ENCODE peak calls at places on chromosomes 12 and 14, in seven cellular contexts. X is M059J, A is globus pallidus, S is GM04504, I is aorta, N is T-helper 9 cell, R is nephron progenitor cell. Y is an unnamed sample.

GRCh38 chr14:23055621-23056256 is 1.6 kb downstream of the CDH24 start:
- DNase-seq in A (peak; percentile 54), S (no peak), N (no peak), X (no peak), R (no peak), I (no peak), Y (no peak)

GRCh38 chr12:65330341-65330740 is 51.9 kb downstream of the MSRB3 start:
- DNase-seq in A (no peak), S (no peak), X (no peak), R (no peak), N (no peak), I (no peak), Y (no peak)

GRCh38 chr12:132429932-132430643 is 59.9 kb upstream of the FBRSL1 start:
- DNase-seq in X (no peak), A (no peak), R (peak; percentile 46), I (no peak), S (no peak), N (peak; percentile 60), Y (no peak)

GRCh38 chr12:120939523-120939922 is 35.4 kb upstream of the SPPL3 start:
- DNase-seq in S (no peak), A (peak; percentile 70), X (no peak), N (no peak), R (no peak), I (peak; percentile 81), Y (no peak)

GRCh38 chr12:40208707-40209106 is 16.1 kb upstream of the LRRK2 start:
- DNase-seq in X (no peak), A (peak; percentile 46), I (peak; percentile 59), S (no peak), R (no peak), N (no peak), Y (no peak)

GRCh38 chr14:104889374-104889755 is 24.3 kb downstream of the CEP170B start:
- DNase-seq in S (no peak), A (no peak), R (no peak), I (peak; percentile 38), X (no peak), N (no peak), Y (no peak)

GRCh38 chr12:57127710-57128518 is at the start of gene LRP1:
- DNase-seq in S (peak; percentile 73), R (peak; percentile 83), X (peak; percentile 79), A (peak; percentile 83), I (peak; percentile 91), N (peak; percentile 79), Y (peak; percentile 74)

GRCh38 chr14:22026527-22026926 is 352.9 kb upstream of the OR4E1 start:
- DNase-seq in X (no peak), N (no peak), R (no peak), S (no peak), I (no peak), A (no peak), Y (no peak)

GRCh38 chr14:65850429-65851145 is 438.1 kb downstream of the FUT8 start:
- DNase-seq in A (no peak), R (no peak), N (peak; percentile 24), X (peak; percentile 30), I (no peak), S (no peak), Y (no peak)

GRCh38 chr14:59321184-59321952 is 132.9 kb downstream of the DAAM1 start:
- DNase-seq in X (peak; percentile 61), N (no peak), A (no peak), S (no peak), I (no peak), R (no peak), Y (no peak)

GRCh38 chr14:90382491-90383125 is 14.2 kb upstream of the CALM1 start:
- DNase-seq in S (peak; percentile 72), X (peak; percentile 69), I (peak; percentile 80), A (peak; percentile 91), N (peak; percentile 49), R (peak; percentile 58), Y (peak; percentile 61)

GRCh38 chr14:36553650-36554260 is 28.7 kb downstream of the NKX2-8 start:
- DNase-seq in A (peak; percentile 47), X (peak; percentile 42), R (peak; percentile 20), S (peak; percentile 8), N (no peak), I (no peak), Y (peak; percentile 40)

GRCh38 chr12:117842630-117843029 is 126.2 kb downstream of the KSR2 start:
- DNase-seq in X (no peak), N (no peak), I (no peak), R (no peak), A (no peak), S (no peak), Y (no peak)

GRCh38 chr12:99977550-99977949 is 7.2 kb downstream of the ANKS1B start:
- DNase-seq in X (no peak), R (no peak), N (no peak), I (no peak), A (no peak), S (no peak), Y (no peak)

GRCh38 chr12:6647083-6647604 is at the start of gene ACRBP:
- DNase-seq in N (no peak), S (no peak), I (peak; percentile 87), A (peak; percentile 72), R (peak; percentile 79), X (no peak), Y (no peak)

GRCh38 chr14:90368946-90369721 is 27.7 kb upstream of the CALM1 start:
- DNase-seq in N (no peak), I (no peak), X (peak; percentile 41), R (no peak), S (no peak), A (peak; percentile 81), Y (no peak)

GRCh38 chr12:89346741-89347324 is 5.5 kb downstream of the DUSP6 start:
- DNase-seq in R (no peak), A (peak; percentile 47), N (no peak), I (no peak), X (peak; percentile 37), S (no peak), Y (no peak)

GRCh38 chr14:77375973-77376372 is 921 bp downstream of the TMED8 start:
- DNase-seq in R (no peak), N (no peak), X (no peak), S (no peak), A (no peak), I (no peak), Y (no peak)

GRCh38 chr12:46471404-46471803 is 98.8 kb upstream of the SLC38A2 start:
- DNase-seq in I (no peak), S (no peak), R (no peak), X (no peak), N (no peak), A (no peak), Y (no peak)

GRCh38 chr12:66662729-66663128 is 16.1 kb downstream of the GRIP1 start:
- DNase-seq in I (no peak), S (peak; percentile 12), A (no peak), X (peak; percentile 55), R (no peak), N (no peak), Y (peak; percentile 8)

GRCh38 chr14:93128785-93129459 is 13.2 kb upstream of the ITPK1 start:
- DNase-seq in X (no peak), S (no peak), A (no peak), R (no peak), N (no peak), I (no peak), Y (no peak)

GRCh38 chr14:62077676-62078261 is 315.5 kb downstream of the SNAPC1 start:
- DNase-seq in N (no peak), I (no peak), R (no peak), X (no peak), A (no peak), S (no peak), Y (no peak)

GRCh38 chr14:60212503-60213371 is 36.3 kb upstream of the PPM1A start:
- DNase-seq in N (no peak), I (no peak), X (no peak), S (no peak), R (no peak), A (no peak), Y (no peak)

GRCh38 chr14:67003009-67003753 is 186.1 kb upstream of the GARIN2 start:
- DNase-seq in R (no peak), N (no peak), S (no peak), I (no peak), X (peak; percentile 7), A (no peak), Y (no peak)

GRCh38 chr12:51970904-51971646 is 19.6 kb downstream of the ACVR1B start:
- DNase-seq in S (no peak), I (no peak), N (peak; percentile 21), A (no peak), R (peak; percentile 31), X (peak; percentile 78), Y (no peak)

GRCh38 chr12:123106640-123107359 is 44.1 kb downstream of the PITPNM2 start:
- DNase-seq in I (peak; percentile 56), A (no peak), S (no peak), X (peak; percentile 45), R (no peak), N (peak; percentile 14), Y (no peak)

GRCh38 chr14:95469134-95469481 is 47.3 kb downstream of the SYNE3 start:
- DNase-seq in S (no peak), N (no peak), A (no peak), X (no peak), I (no peak), R (no peak), Y (no peak)

GRCh38 chr12:75414671-75415070 is 23.8 kb downstream of the GLIPR1L2 start:
- DNase-seq in N (no peak), A (no peak), S (peak; percentile 33), I (no peak), X (peak; percentile 6), R (no peak), Y (no peak)

GRCh38 chr14:35355981-35356839 is 48.3 kb downstream of the NFKBIA start:
- DNase-seq in S (no peak), N (no peak), X (peak; percentile 54), A (no peak), R (no peak), I (peak; percentile 14), Y (no peak)

GRCh38 chr12:27840229-27840999 is 60.4 kb upstream of the MANSC4 start:
- DNase-seq in A (no peak), S (no peak), X (no peak), I (no peak), N (no peak), R (no peak), Y (no peak)

GRCh38 chr12:82176016-82176415 is 182.2 kb downstream of the CCDC59 start:
- DNase-seq in I (no peak), N (no peak), A (no peak), X (no peak), S (no peak), R (no peak), Y (no peak)

GRCh38 chr12:32272465-32272864 is 126.9 kb upstream of the FGD4 start:
- DNase-seq in I (no peak), A (no peak), N (no peak), R (no peak), S (no peak), X (no peak), Y (no peak)

GRCh38 chr12:95553202-95553943 is 2.1 kb upstream of the USP44 start:
- DNase-seq in N (no peak), X (no peak), A (no peak), S (no peak), R (no peak), I (no peak), Y (no peak)

GRCh38 chr12:119013023-119013422 is 31.7 kb downstream of the SRRM4 start:
- DNase-seq in A (no peak), R (no peak), X (no peak), N (no peak), S (no peak), I (no peak), Y (no peak)

GRCh38 chr12:124030510-124030909 is 57.5 kb downstream of the ZNF664 start:
- DNase-seq in A (no peak), N (no peak), S (peak; percentile 76), X (peak; percentile 87), R (no peak), I (no peak), Y (peak; percentile 84)

GRCh38 chr14:35349496-35349895 is 55.1 kb downstream of the NFKBIA start:
- DNase-seq in A (no peak), R (no peak), X (no peak), I (no peak), S (no peak), N (no peak), Y (no peak)

GRCh38 chr12:100267603-100268281 is 765 bp downstream of the SCYL2 start:
- DNase-seq in X (peak; percentile 37), R (no peak), S (no peak), N (no peak), I (no peak), A (no peak), Y (no peak)